ENCODE peak calls at places on chromosomes 16 and 17, in ten cellular contexts. One of them, this sample, is unnamed.

GRCh38 chr16:56641166-56641565 is 2.7 kb downstream of the MT1A start:
- DNase-seq in fibroblast of pulmonary artery: no peak
- DNase-seq in progenitor cell of endocrine pancreas: no peak
- DNase-seq in stimulated activated naive CD4-positive, alpha-beta T cell: no peak
- DNase-seq in EH: no peak
- DNase-seq in PC-3: no peak
- DNase-seq in NCI-H1436: no peak
- DNase-seq in DMS79: no peak
- DNase-seq in activated CD4-positive, alpha-beta T cell treated with anti-CD3 and anti-CD28 coated beads for 48 hours: no peak
- DNase-seq in hippocampal formation: no peak
- DNase-seq in this sample: no peak

GRCh38 chr16:83878838-83879237 is 20.1 kb upstream of the MLYCD start:
- DNase-seq in NCI-H1436: no peak
- DNase-seq in PC-3: peak
- DNase-seq in activated CD4-positive, alpha-beta T cell treated with anti-CD3 and anti-CD28 coated beads for 48 hours: no peak
- DNase-seq in DMS79: no peak
- DNase-seq in stimulated activated naive CD4-positive, alpha-beta T cell: no peak
- DNase-seq in fibroblast of pulmonary artery: peak
- DNase-seq in progenitor cell of endocrine pancreas: no peak
- DNase-seq in hippocampal formation: no peak
- DNase-seq in EH: peak
- DNase-seq in this sample: no peak

GRCh38 chr16:70756071-70756470 is 44.9 kb downstream of the VAC14 start:
- DNase-seq in hippocampal formation: no peak
- DNase-seq in activated CD4-positive, alpha-beta T cell treated with anti-CD3 and anti-CD28 coated beads for 48 hours: no peak
- DNase-seq in fibroblast of pulmonary artery: no peak
- DNase-seq in DMS79: no peak
- DNase-seq in EH: no peak
- DNase-seq in NCI-H1436: no peak
- DNase-seq in PC-3: no peak
- DNase-seq in stimulated activated naive CD4-positive, alpha-beta T cell: no peak
- DNase-seq in progenitor cell of endocrine pancreas: no peak
- DNase-seq in this sample: no peak

GRCh38 chr17:65920996-65921395 is 270.9 kb downstream of the CEP112 start:
- DNase-seq in EH: no peak
- DNase-seq in NCI-H1436: no peak
- DNase-seq in PC-3: no peak
- DNase-seq in activated CD4-positive, alpha-beta T cell treated with anti-CD3 and anti-CD28 coated beads for 48 hours: no peak
- DNase-seq in fibroblast of pulmonary artery: no peak
- DNase-seq in hippocampal formation: no peak
- DNase-seq in progenitor cell of endocrine pancreas: no peak
- DNase-seq in DMS79: no peak
- DNase-seq in stimulated activated naive CD4-positive, alpha-beta T cell: no peak
- DNase-seq in this sample: no peak

GRCh38 chr17:17781591-17782424 is 55.0 kb downstream of the SREBF1 start:
- DNase-seq in DMS79: no peak
- DNase-seq in activated CD4-positive, alpha-beta T cell treated with anti-CD3 and anti-CD28 coated beads for 48 hours: peak
- DNase-seq in fibroblast of pulmonary artery: peak
- DNase-seq in PC-3: peak
- DNase-seq in progenitor cell of endocrine pancreas: peak
- DNase-seq in EH: peak
- DNase-seq in NCI-H1436: peak
- DNase-seq in stimulated activated naive CD4-positive, alpha-beta T cell: peak
- DNase-seq in hippocampal formation: peak
- DNase-seq in this sample: peak

GRCh38 chr17:77865109-77865611 is 93.3 kb upstream of the TNRC6C start:
- DNase-seq in DMS79: no peak
- DNase-seq in PC-3: no peak
- DNase-seq in EH: no peak
- DNase-seq in fibroblast of pulmonary artery: no peak
- DNase-seq in stimulated activated naive CD4-positive, alpha-beta T cell: no peak
- DNase-seq in NCI-H1436: peak
- DNase-seq in hippocampal formation: no peak
- DNase-seq in progenitor cell of endocrine pancreas: no peak
- DNase-seq in activated CD4-positive, alpha-beta T cell treated with anti-CD3 and anti-CD28 coated beads for 48 hours: no peak
- DNase-seq in this sample: peak

GRCh38 chr16:86029131-86029741 is 130.3 kb downstream of the IRF8 start:
- DNase-seq in DMS79: peak
- DNase-seq in PC-3: no peak
- DNase-seq in stimulated activated naive CD4-positive, alpha-beta T cell: no peak
- DNase-seq in EH: peak
- DNase-seq in hippocampal formation: peak
- DNase-seq in progenitor cell of endocrine pancreas: no peak
- DNase-seq in NCI-H1436: no peak
- DNase-seq in activated CD4-positive, alpha-beta T cell treated with anti-CD3 and anti-CD28 coated beads for 48 hours: no peak
- DNase-seq in fibroblast of pulmonary artery: peak
- DNase-seq in this sample: peak

GRCh38 chr17:17628388-17629008 is 37.0 kb upstream of the PEMT start:
- DNase-seq in PC-3: no peak
- DNase-seq in DMS79: no peak
- DNase-seq in NCI-H1436: no peak
- DNase-seq in activated CD4-positive, alpha-beta T cell treated with anti-CD3 and anti-CD28 coated beads for 48 hours: peak
- DNase-seq in EH: peak
- DNase-seq in hippocampal formation: no peak
- DNase-seq in progenitor cell of endocrine pancreas: no peak
- DNase-seq in stimulated activated naive CD4-positive, alpha-beta T cell: peak
- DNase-seq in fibroblast of pulmonary artery: no peak
- DNase-seq in this sample: no peak

This sample was measured in BE2C.